ENCODE peak calls at places on chromosomes 5 and 9, in six cellular contexts. L, S, G, W, B and A are unnamed samples.

GRCh38 chr9:129009584-129010141 is 18.5 kb downstream of the SH3GLB2 start:
- DNase-seq in L (peak), S (no peak), G (no peak), W (no peak), B (no peak), A (no peak)

GRCh38 chr5:67215592-67216471 is 19.2 kb upstream of the CD180 start:
- DNase-seq in L (peak), S (no peak), G (peak), W (peak), B (peak), A (peak)

GRCh38 chr5:144247131-144247530 is 76.5 kb downstream of the KCTD16 start:
- DNase-seq in L (no peak), S (no peak), G (no peak), W (no peak), B (no peak), A (no peak)

GRCh38 chr5:131114754-131115153 is 50.3 kb downstream of the HINT1 start:
- DNase-seq in L (no peak), S (no peak), G (no peak), W (no peak), B (no peak), A (no peak)

GRCh38 chr9:32398207-32398606 is 13.8 kb downstream of the ACO1 start:
- DNase-seq in L (no peak), S (no peak), G (no peak), W (no peak), B (no peak), A (no peak)

GRCh38 chr9:16553869-16554540 is 316.5 kb downstream of the BNC2 start:
- DNase-seq in L (no peak), S (no peak), G (no peak), W (no peak), B (no peak), A (no peak)

GRCh38 chr5:96736937-96737336 is 70.8 kb downstream of the ERAP1 start:
- DNase-seq in L (no peak), S (no peak), G (no peak), W (no peak), B (no peak), A (no peak)

GRCh38 chr9:136676920-136677686 is 10.2 kb downstream of the AGPAT2 start:
- DNase-seq in L (no peak), S (no peak), G (no peak), W (no peak), B (no peak), A (no peak)

GRCh38 chr5:58231041-58231440 is 228.8 kb downstream of the PLK2 start:
- DNase-seq in L (no peak), S (no peak), G (no peak), W (no peak), B (no peak), A (no peak)

GRCh38 chr9:14722391-14723035 is at the start of gene CER1:
- DNase-seq in L (no peak), S (no peak), G (no peak), W (no peak), B (no peak), A (no peak)

GRCh38 chr5:166369326-166369725 is 1922.1 kb upstream of the WWC1 start:
- DNase-seq in L (no peak), S (no peak), G (no peak), W (no peak), B (no peak), A (no peak)

GRCh38 chr5:173454381-173454763 is 126.2 kb upstream of the STC2 start:
- DNase-seq in L (no peak), S (no peak), G (no peak), W (no peak), B (no peak), A (no peak)

GRCh38 chr9:86324308-86324707 is 29.9 kb downstream of the TUT7 start:
- DNase-seq in L (no peak), S (no peak), G (no peak), W (no peak), B (no peak), A (peak)

GRCh38 chr9:35616681-35617459 is 1.3 kb downstream of the CD72 start:
- DNase-seq in L (peak), S (peak), G (peak), W (no peak), B (no peak), A (peak)

GRCh38 chr5:114898602-114899001 is 271.1 kb downstream of the TRIM36 start:
- DNase-seq in L (no peak), S (no peak), G (no peak), W (no peak), B (no peak), A (no peak)
- TF ChIP-seq CTCF in L (no peak), S (no peak), G (no peak), W (peak), B (peak), A (no peak)

GRCh38 chr9:124309665-124310064 is 51.9 kb downstream of the NEK6 start:
- DNase-seq in L (no peak), S (no peak), G (no peak), W (no peak), B (no peak), A (no peak)

GRCh38 chr9:124308606-124309310 is 51.0 kb downstream of the NEK6 start:
- DNase-seq in L (no peak), S (no peak), G (no peak), W (no peak), B (no peak), A (no peak)

GRCh38 chr9:124312290-124313265 is 54.8 kb downstream of the NEK6 start:
- DNase-seq in L (no peak), S (no peak), G (no peak), W (no peak), B (no peak), A (no peak)

GRCh38 chr9:124313940-124314339 is 56.2 kb downstream of the NEK6 start:
- DNase-seq in L (no peak), S (no peak), G (no peak), W (no peak), B (no peak), A (no peak)

DNA sequence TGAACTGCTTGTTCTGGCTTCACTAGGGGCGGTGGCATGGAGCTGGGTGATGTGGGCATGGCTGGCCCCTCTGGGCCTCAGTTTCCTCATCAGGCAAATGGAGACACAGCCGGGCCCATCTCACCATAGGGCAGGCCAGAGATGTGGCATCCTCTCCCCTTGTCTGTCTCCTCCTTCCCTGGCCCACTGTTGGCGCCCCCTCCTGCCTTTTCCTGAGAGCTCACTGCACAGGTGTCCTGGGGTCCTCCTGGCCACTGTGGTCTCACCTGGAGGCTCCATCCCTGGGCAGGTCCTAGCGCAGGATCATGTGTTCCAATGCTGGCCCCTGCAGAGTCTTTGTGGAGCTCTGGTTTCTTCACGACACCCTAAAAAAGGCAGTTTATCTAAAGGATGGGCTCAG is 53.5 kb downstream of the NEK6 start:
- DNase-seq in L (no peak), S (no peak), G (no peak), W (no peak), B (no peak), A (no peak)
- TF ChIP-seq CTCF in L (no peak), S (no peak), G (no peak), W (peak), B (peak), A (no peak)

GRCh38 chr5:95083606-95084005 is 201.3 kb downstream of the MCTP1 start:
- DNase-seq in L (no peak), S (no peak), G (no peak), W (no peak), B (no peak), A (no peak)
- TF ChIP-seq CTCF in L (no peak), S (no peak), G (no peak), W (no peak), B (no peak), A (no peak)

DNA sequence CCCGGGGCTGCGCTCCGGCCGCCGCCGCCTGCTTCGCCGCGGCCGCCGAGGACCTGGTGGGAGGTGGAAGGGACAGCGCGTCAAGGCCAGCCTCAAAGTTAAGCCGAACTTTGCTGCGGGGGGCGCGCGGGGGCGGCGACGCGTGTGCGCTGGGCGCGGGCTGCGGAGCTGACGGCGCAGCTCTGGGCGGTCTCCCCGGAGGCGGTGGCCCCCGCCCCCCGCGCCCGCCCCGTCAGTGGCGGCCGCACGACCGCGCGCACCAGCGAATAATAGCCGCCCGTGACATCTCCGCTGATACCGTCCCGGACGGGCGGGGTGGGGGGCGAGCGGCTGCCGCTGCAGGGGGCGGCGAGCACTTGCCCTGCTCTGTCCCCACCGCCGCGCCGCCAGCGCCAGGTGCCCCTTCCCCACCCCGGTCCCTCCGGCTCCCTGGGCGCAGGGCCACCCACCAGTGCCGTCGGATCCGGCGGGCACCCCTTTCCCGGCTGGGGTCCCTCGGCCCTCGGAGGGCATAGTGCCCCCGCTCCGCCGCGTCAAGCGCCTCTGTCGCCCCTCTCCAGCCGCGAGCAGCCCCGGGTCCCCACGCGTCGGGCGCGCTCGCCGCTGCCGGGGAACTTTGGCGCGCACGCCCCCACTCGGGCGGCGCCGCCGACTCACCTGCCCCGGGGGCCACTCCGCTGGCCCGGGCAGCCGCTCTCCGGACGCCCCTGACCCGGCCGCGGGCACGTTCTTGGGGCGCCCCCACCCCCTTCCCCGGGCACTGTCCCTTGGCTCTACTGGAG is 772 bp upstream of the FAM78A start:
- DNase-seq in L (no peak), S (no peak), G (no peak), W (peak), B (no peak), A (no peak)
- TF ChIP-seq CTCF in L (no peak), S (no peak), G (no peak), W (peak), B (no peak), A (peak)

GRCh38 chr5:127299678-127300077 is 9.1 kb downstream of the MEGF10 start:
- DNase-seq in L (no peak), S (no peak), G (no peak), W (no peak), B (no peak), A (no peak)
- TF ChIP-seq CTCF in L (no peak), S (no peak), G (no peak), W (no peak), B (no peak), A (no peak)

GRCh38 chr5:161138751-161139455 is 286.9 kb upstream of the ATP10B start:
- DNase-seq in L (no peak), S (no peak), G (no peak), W (no peak), B (no peak), A (no peak)

GRCh38 chr5:161134123-161134522 is 282.1 kb upstream of the ATP10B start:
- DNase-seq in L (no peak), S (no peak), G (no peak), W (no peak), B (no peak), A (no peak)
- TF ChIP-seq CTCF in L (no peak), S (no peak), G (no peak), W (no peak), B (no peak), A (no peak)

GRCh38 chr5:145826869-145827268 is 8.3 kb downstream of the PRELID2 start:
- DNase-seq in L (no peak), S (no peak), G (no peak), W (no peak), B (no peak), A (no peak)
- TF ChIP-seq CTCF in L (no peak), S (no peak), G (no peak), W (no peak), B (peak), A (no peak)

DNA sequence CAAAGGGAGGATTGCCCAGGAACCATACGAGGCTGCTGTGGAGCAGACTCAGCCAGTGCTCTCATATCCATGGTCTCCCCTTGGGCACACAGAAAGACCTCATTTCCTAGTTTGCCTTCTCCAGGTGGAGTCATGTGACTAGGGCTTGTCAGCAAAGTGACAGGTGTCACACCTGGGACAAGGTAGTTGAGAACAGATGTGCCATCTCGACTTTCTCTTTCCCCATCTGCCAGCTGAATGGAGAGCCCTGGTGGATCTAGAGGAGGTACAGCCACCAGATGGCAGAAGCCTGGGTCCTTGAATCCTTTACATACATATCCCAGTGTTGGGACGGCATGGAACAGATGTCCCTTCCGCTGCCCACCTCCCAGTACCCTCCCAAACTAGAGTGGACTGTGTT is 42.9 kb upstream of the ALDOB start:
- DNase-seq in L (no peak), S (no peak), G (no peak), W (no peak), B (no peak), A (no peak)
- TF ChIP-seq CTCF in L (no peak), S (no peak), G (no peak), W (no peak), B (no peak), A (no peak)